ENCODE peak calls at places on chromosome 15, in six cellular contexts. One of them, this sample, is unnamed.

GRCh38 chr15:38564557-38565286 is at the start of gene RASGRP1:
- DNase-seq in NB4: peak
- DNase-seq in thoracic aorta: no peak
- DNase-seq in adrenal gland: no peak
- DNase-seq in body of pancreas: peak
- DNase-seq in ovary: peak
- DNase-seq in this sample: peak

GRCh38 chr15:56817266-56817665 is 84.0 kb upstream of the ZNF280D start:
- DNase-seq in ovary: no peak
- DNase-seq in NB4: no peak
- DNase-seq in body of pancreas: no peak
- DNase-seq in thoracic aorta: no peak
- DNase-seq in adrenal gland: no peak
- DNase-seq in this sample: no peak

GRCh38 chr15:70783610-70784021 is 20.3 kb upstream of the UACA start:
- DNase-seq in NB4: no peak
- DNase-seq in thoracic aorta: no peak
- DNase-seq in body of pancreas: no peak
- DNase-seq in adrenal gland: no peak
- DNase-seq in ovary: no peak
- DNase-seq in this sample: peak

GRCh38 chr15:61364871-61365270 is 135.8 kb upstream of the RORA start:
- DNase-seq in thoracic aorta: no peak
- DNase-seq in NB4: no peak
- DNase-seq in ovary: no peak
- DNase-seq in body of pancreas: no peak
- DNase-seq in adrenal gland: no peak
- DNase-seq in this sample: no peak

GRCh38 chr15:89138999-89139612 is 50.9 kb downstream of the ABHD2 start:
- DNase-seq in thoracic aorta: no peak
- DNase-seq in body of pancreas: no peak
- DNase-seq in ovary: no peak
- DNase-seq in adrenal gland: no peak
- DNase-seq in NB4: no peak
- DNase-seq in this sample: no peak

GRCh38 chr15:66778716-66779115 is 76.7 kb downstream of the SMAD6 start:
- DNase-seq in ovary: no peak
- DNase-seq in thoracic aorta: no peak
- DNase-seq in adrenal gland: no peak
- DNase-seq in NB4: no peak
- DNase-seq in body of pancreas: no peak
- DNase-seq in this sample: no peak

GRCh38 chr15:50765202-50765967 is at the start of gene SPPL2A:
- DNase-seq in thoracic aorta: peak
- DNase-seq in NB4: peak
- DNase-seq in ovary: peak
- DNase-seq in body of pancreas: peak
- DNase-seq in adrenal gland: peak
- DNase-seq in this sample: peak

GRCh38 chr15:83943849-83944404 is 290.0 kb downstream of the ADAMTSL3 start:
- DNase-seq in adrenal gland: no peak
- DNase-seq in body of pancreas: no peak
- DNase-seq in ovary: no peak
- DNase-seq in NB4: no peak
- DNase-seq in thoracic aorta: no peak
- DNase-seq in this sample: no peak

GRCh38 chr15:68154923-68155559 is 50.1 kb downstream of the CALML4 start:
- DNase-seq in adrenal gland: peak
- DNase-seq in body of pancreas: peak
- DNase-seq in thoracic aorta: no peak
- DNase-seq in ovary: peak
- DNase-seq in NB4: peak
- DNase-seq in this sample: peak

GRCh38 chr15:50907866-50908208 is 646 bp upstream of the AP4E1 start:
- DNase-seq in ovary: no peak
- DNase-seq in NB4: peak
- DNase-seq in thoracic aorta: no peak
- DNase-seq in adrenal gland: peak
- DNase-seq in body of pancreas: peak
- DNase-seq in this sample: peak

GRCh38 chr15:85485956-85486567 is 105.7 kb downstream of the AKAP13 start:
- DNase-seq in thoracic aorta: peak
- DNase-seq in body of pancreas: peak
- DNase-seq in NB4: peak
- DNase-seq in ovary: peak
- DNase-seq in adrenal gland: peak
- DNase-seq in this sample: peak

GRCh38 chr15:29270169-29270955 is 740 bp upstream of the NSMCE3 start:
- DNase-seq in ovary: peak
- DNase-seq in thoracic aorta: no peak
- DNase-seq in adrenal gland: no peak
- DNase-seq in body of pancreas: no peak
- DNase-seq in NB4: peak
- DNase-seq in this sample: no peak

GRCh38 chr15:83436513-83437158 is 10.5 kb upstream of the SH3GL3 start:
- DNase-seq in ovary: no peak
- DNase-seq in body of pancreas: no peak
- DNase-seq in adrenal gland: no peak
- DNase-seq in NB4: peak
- DNase-seq in thoracic aorta: no peak
- DNase-seq in this sample: no peak

GRCh38 chr15:66270932-66271331 is 17.4 kb upstream of the MEGF11 start:
- DNase-seq in body of pancreas: no peak
- DNase-seq in NB4: no peak
- DNase-seq in ovary: no peak
- DNase-seq in adrenal gland: no peak
- DNase-seq in thoracic aorta: no peak
- DNase-seq in this sample: no peak

GRCh38 chr15:57703387-57703786 is 3.1 kb upstream of the POLR2M start:
- DNase-seq in ovary: no peak
- DNase-seq in adrenal gland: no peak
- DNase-seq in NB4: no peak
- DNase-seq in thoracic aorta: no peak
- DNase-seq in body of pancreas: no peak
- DNase-seq in this sample: no peak

GRCh38 chr15:35874260-35874905 is 328.4 kb upstream of the DPH6 start:
- DNase-seq in NB4: peak
- DNase-seq in ovary: no peak
- DNase-seq in thoracic aorta: no peak
- DNase-seq in adrenal gland: no peak
- DNase-seq in body of pancreas: no peak
- DNase-seq in this sample: no peak

GRCh38 chr15:71784719-71785118 is 25.6 kb upstream of the NR2E3 start:
- DNase-seq in body of pancreas: no peak
- DNase-seq in adrenal gland: peak
- DNase-seq in NB4: peak
- DNase-seq in thoracic aorta: no peak
- DNase-seq in ovary: no peak
- DNase-seq in this sample: no peak

GRCh38 chr15:74845581-74845980 is 2.6 kb upstream of the ULK3 start:
- DNase-seq in NB4: no peak
- DNase-seq in thoracic aorta: no peak
- DNase-seq in adrenal gland: no peak
- DNase-seq in ovary: no peak
- DNase-seq in body of pancreas: no peak
- DNase-seq in this sample: no peak

GRCh38 chr15:73851679-73852078 is 21.7 kb upstream of the TBC1D21 start:
- DNase-seq in adrenal gland: no peak
- DNase-seq in ovary: peak
- DNase-seq in body of pancreas: peak
- DNase-seq in NB4: peak
- DNase-seq in thoracic aorta: no peak
- DNase-seq in this sample: peak

GRCh38 chr15:89948796-89949195 is 36.0 kb upstream of the ARPIN start:
- DNase-seq in ovary: no peak
- DNase-seq in NB4: no peak
- DNase-seq in body of pancreas: no peak
- DNase-seq in adrenal gland: no peak
- DNase-seq in thoracic aorta: no peak
- DNase-seq in this sample: no peak

GRCh38 chr15:39095218-39095879 is 485.5 kb upstream of the THBS1 start:
- DNase-seq in NB4: no peak
- DNase-seq in body of pancreas: no peak
- DNase-seq in thoracic aorta: no peak
- DNase-seq in adrenal gland: no peak
- DNase-seq in ovary: no peak
- DNase-seq in this sample: no peak

GRCh38 chr15:99123706-99124451 is 19.0 kb downstream of the SYNM start:
- DNase-seq in ovary: peak
- DNase-seq in adrenal gland: peak
- DNase-seq in thoracic aorta: peak
- DNase-seq in body of pancreas: peak
- DNase-seq in NB4: peak
- DNase-seq in this sample: peak

GRCh38 chr15:97875025-97875512 is 85.4 kb upstream of the ARRDC4 start:
- DNase-seq in thoracic aorta: no peak
- DNase-seq in body of pancreas: no peak
- DNase-seq in NB4: no peak
- DNase-seq in adrenal gland: no peak
- DNase-seq in ovary: no peak
- DNase-seq in this sample: no peak

GRCh38 chr15:76345880-76346665 is 9.5 kb downstream of the ISL2 start:
- DNase-seq in thoracic aorta: no peak
- DNase-seq in NB4: no peak
- DNase-seq in adrenal gland: no peak
- DNase-seq in body of pancreas: peak
- DNase-seq in ovary: no peak
- DNase-seq in this sample: no peak

GRCh38 chr15:76347507-76348055 is 11.0 kb downstream of the ISL2 start:
- DNase-seq in body of pancreas: no peak
- DNase-seq in ovary: no peak
- DNase-seq in adrenal gland: no peak
- DNase-seq in NB4: no peak
- DNase-seq in thoracic aorta: no peak
- DNase-seq in this sample: no peak

GRCh38 chr15:76345269-76345879 is 8.8 kb downstream of the ISL2 start:
- DNase-seq in ovary: no peak
- DNase-seq in thoracic aorta: no peak
- DNase-seq in adrenal gland: no peak
- DNase-seq in NB4: no peak
- DNase-seq in body of pancreas: no peak
- DNase-seq in this sample: no peak

GRCh38 chr15:76349301-76350070 is 12.9 kb downstream of the ISL2 start:
- DNase-seq in body of pancreas: no peak
- DNase-seq in NB4: no peak
- DNase-seq in ovary: no peak
- DNase-seq in adrenal gland: no peak
- DNase-seq in thoracic aorta: no peak
- DNase-seq in this sample: no peak

GRCh38 chr15:76346666-76347506 is 10.3 kb downstream of the ISL2 start:
- DNase-seq in body of pancreas: no peak
- DNase-seq in adrenal gland: no peak
- DNase-seq in NB4: no peak
- DNase-seq in ovary: no peak
- DNase-seq in thoracic aorta: no peak
- DNase-seq in this sample: no peak
- H3K4me3 ChIP-seq in body of pancreas: peak
- H3K4me3 ChIP-seq in adrenal gland: no peak
- H3K4me3 ChIP-seq in NB4: no peak
- H3K4me3 ChIP-seq in ovary: peak
- H3K4me3 ChIP-seq in thoracic aorta: peak
- H3K4me3 ChIP-seq in this sample: peak

DNA sequence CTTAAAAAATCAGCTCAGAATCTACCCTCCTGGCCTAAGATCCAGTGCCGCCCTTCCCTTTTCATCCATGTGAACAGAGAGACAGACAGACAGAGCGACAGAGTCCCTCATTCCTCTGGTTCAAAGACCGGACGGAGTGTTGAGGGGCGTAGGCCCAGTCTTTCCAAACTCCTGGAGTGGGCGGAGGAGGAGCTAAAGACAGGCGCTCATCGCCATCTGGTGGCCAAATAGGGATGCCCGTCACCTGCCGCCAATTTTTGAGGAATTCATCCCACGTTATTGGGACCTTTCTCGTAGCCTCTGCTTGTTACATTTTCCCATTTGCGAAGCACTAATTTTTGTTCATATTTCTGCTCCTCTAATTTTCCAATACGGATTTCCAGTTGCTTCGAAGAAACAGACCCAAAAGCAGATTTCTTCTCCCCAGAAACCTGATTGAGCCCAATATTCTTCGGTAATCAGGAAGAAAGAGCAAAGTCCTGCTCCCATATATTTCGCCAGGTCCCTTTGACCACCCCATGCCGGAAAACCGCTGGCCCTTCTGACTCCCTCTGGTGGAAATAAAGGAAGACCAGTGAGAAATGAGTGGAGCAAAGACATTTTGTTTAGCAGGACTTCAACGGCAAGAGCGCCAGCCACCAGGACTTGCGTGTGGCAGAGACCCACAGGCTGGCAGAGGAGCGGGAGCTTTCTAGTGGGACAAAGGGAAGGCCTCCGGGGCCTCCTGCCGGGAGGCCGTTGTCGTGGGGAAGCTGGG is 88.0 kb downstream of the LRRK1 start:
- DNase-seq in adrenal gland: peak
- DNase-seq in body of pancreas: peak
- DNase-seq in NB4: peak
- DNase-seq in thoracic aorta: peak
- DNase-seq in ovary: peak
- DNase-seq in this sample: peak
- H3K4me3 ChIP-seq in adrenal gland: no peak
- H3K4me3 ChIP-seq in body of pancreas: no peak
- H3K4me3 ChIP-seq in NB4: no peak
- H3K4me3 ChIP-seq in thoracic aorta: peak
- H3K4me3 ChIP-seq in ovary: no peak
- H3K4me3 ChIP-seq in this sample: no peak

GRCh38 chr15:64912379-64912778 is 677 bp downstream of the ANKDD1A start:
- DNase-seq in NB4: no peak
- DNase-seq in ovary: no peak
- DNase-seq in body of pancreas: no peak
- DNase-seq in thoracic aorta: no peak
- DNase-seq in adrenal gland: no peak
- DNase-seq in this sample: no peak
- H3K4me3 ChIP-seq in NB4: no peak
- H3K4me3 ChIP-seq in ovary: peak
- H3K4me3 ChIP-seq in body of pancreas: peak
- H3K4me3 ChIP-seq in thoracic aorta: peak
- H3K4me3 ChIP-seq in adrenal gland: no peak
- H3K4me3 ChIP-seq in this sample: no peak

DNA sequence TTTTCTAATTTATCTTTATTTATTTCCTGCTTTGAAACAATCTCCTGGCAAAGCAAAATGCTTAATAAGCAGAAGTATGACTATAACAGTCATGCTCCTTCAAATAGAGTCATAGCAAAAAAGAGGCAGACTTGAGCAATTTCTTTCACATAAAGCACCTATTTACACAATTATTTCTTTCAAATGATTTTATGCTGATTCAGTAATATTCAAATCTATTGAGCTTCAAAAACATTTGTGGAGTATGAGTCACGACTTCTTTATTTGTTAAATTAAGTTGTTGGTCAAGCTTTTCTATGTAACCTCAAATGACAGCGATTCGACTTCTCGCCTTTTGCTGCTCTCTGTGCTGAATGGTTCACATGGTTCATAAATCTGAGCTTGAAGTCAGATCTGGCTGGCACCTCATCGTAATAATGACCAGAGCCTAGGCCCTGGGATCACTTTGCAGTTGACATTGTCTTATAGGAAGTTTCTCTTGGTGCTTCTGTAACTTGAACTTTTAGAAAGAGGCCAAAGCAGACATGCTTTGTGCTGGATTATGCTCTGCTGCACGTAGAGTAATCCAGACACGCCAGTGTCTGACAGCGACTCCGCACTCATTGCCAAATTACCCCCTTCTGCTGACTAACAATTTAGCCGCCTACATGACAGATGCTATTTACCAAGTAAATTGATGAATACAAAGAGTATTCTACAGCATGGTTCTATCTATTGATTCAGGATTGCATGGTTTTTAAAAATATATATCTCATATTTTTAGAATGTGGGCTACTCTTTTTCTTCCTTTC is 139.0 kb downstream of the MCTP2 start:
- DNase-seq in NB4: no peak
- DNase-seq in thoracic aorta: no peak
- DNase-seq in adrenal gland: no peak
- DNase-seq in body of pancreas: no peak
- DNase-seq in ovary: no peak
- DNase-seq in this sample: no peak
- H3K4me3 ChIP-seq in NB4: no peak
- H3K4me3 ChIP-seq in thoracic aorta: no peak
- H3K4me3 ChIP-seq in adrenal gland: no peak
- H3K4me3 ChIP-seq in body of pancreas: no peak
- H3K4me3 ChIP-seq in ovary: no peak
- H3K4me3 ChIP-seq in this sample: no peak